ENCODE peak calls at places on chromosomes 4 and X, in nine cellular contexts. H is BE2C, J is fibroblast of the aortic adventitia, F is right atrium auricular region, L is upper lobe of right lung, T is heart left ventricle, I is psoas muscle, U is AG10803, Q is GM10248. M is an unnamed sample.

GRCh38 chr4:103306870-103307345 is 108.8 kb upstream of the CENPE start:
- DNase-seq in F (no peak), U (no peak), Q (no peak), L (no peak), T (peak), I (no peak), J (peak), H (peak), M (no peak)

GRCh38 chr4:186204103-186204559 is 12.8 kb downstream of the CYP4V2 start:
- DNase-seq in T (no peak), H (peak), F (no peak), J (peak), Q (no peak), I (no peak), U (no peak), L (no peak), M (no peak)

GRCh38 chr4:15162465-15163283 is 160.4 kb downstream of the CPEB2 start:
- DNase-seq in J (peak), H (no peak), I (no peak), F (no peak), T (no peak), L (no peak), U (peak), Q (peak), M (peak)

GRCh38 chr4:123555500-123556273 is 159.1 kb downstream of the SPRY1 start:
- DNase-seq in U (peak), I (peak), L (peak), J (peak), F (peak), H (no peak), Q (no peak), T (peak), M (no peak)

GRCh38 chr4:123667496-123667895 is 270.9 kb downstream of the SPRY1 start:
- DNase-seq in F (no peak), U (peak), J (peak), Q (no peak), I (no peak), L (no peak), H (no peak), T (no peak), M (peak)

GRCh38 chr4:113607998-113608397 is 153.5 kb downstream of the CAMK2D start:
- DNase-seq in L (no peak), F (no peak), J (no peak), U (no peak), I (no peak), Q (peak), T (no peak), H (no peak), M (no peak)

GRCh38 chr4:61500883-61501282 is 300.8 kb downstream of the ADGRL3 start:
- DNase-seq in U (no peak), J (peak), T (no peak), L (no peak), I (no peak), H (peak), Q (no peak), F (no peak), M (no peak)

GRCh38 chrX:20270557-20270880 is 3.8 kb upstream of the RPS6KA3 start:
- DNase-seq in F (no peak), J (peak), I (no peak), Q (no peak), H (no peak), U (peak), T (no peak), L (no peak), M (peak)

GRCh38 chr4:660401-660800 is 13.7 kb downstream of the ATP5ME start:
- DNase-seq in L (no peak), T (peak), I (peak), H (no peak), F (no peak), U (no peak), Q (no peak), J (no peak), M (no peak)

GRCh38 chr4:113952452-113953029 is 26.9 kb downstream of the ARSJ start:
- DNase-seq in F (no peak), H (peak), U (peak), I (no peak), L (no peak), T (no peak), J (peak), Q (peak), M (peak)

GRCh38 chrX:136431625-136432024 is 56.1 kb upstream of the BRS3 start:
- DNase-seq in J (no peak), H (no peak), I (no peak), F (no peak), T (no peak), U (no peak), L (no peak), Q (no peak), M (no peak)

GRCh38 chr4:95867919-95868318 is 28.0 kb downstream of the PDHA2 start:
- DNase-seq in I (no peak), J (peak), F (no peak), L (no peak), Q (no peak), T (no peak), U (no peak), H (no peak), M (no peak)

GRCh38 chr4:7299051-7299907 is 106.9 kb downstream of the SORCS2 start:
- DNase-seq in T (peak), J (no peak), U (no peak), L (no peak), F (no peak), Q (no peak), H (no peak), I (no peak), M (no peak)

GRCh38 chr4:77865259-77865658 is 2.6 kb downstream of the MRPL1 start:
- DNase-seq in H (no peak), F (no peak), Q (no peak), J (no peak), T (no peak), U (no peak), I (no peak), L (no peak), M (no peak)

GRCh38 chr4:57734104-57734503 is 623.9 kb upstream of the IGFBP7 start:
- DNase-seq in H (no peak), J (no peak), U (no peak), L (no peak), Q (no peak), T (no peak), I (no peak), F (no peak), M (no peak)

GRCh38 chr4:48571471-48571870 is 81.4 kb downstream of the ZAR1 start:
- DNase-seq in J (no peak), Q (no peak), T (no peak), H (no peak), L (no peak), U (no peak), F (no peak), I (no peak), M (no peak)

GRCh38 chrX:22603060-22603459 is 330.3 kb downstream of the CBLL2 start:
- DNase-seq in F (no peak), L (no peak), Q (no peak), U (no peak), T (no peak), H (no peak), I (peak), J (no peak), M (no peak)

GRCh38 chrX:31506360-31506759 is 434.5 kb upstream of the FTHL17 start:
- DNase-seq in I (no peak), T (no peak), Q (no peak), L (no peak), H (no peak), F (no peak), U (no peak), J (no peak), M (no peak)

GRCh38 chr4:183639291-183639690 is 19.7 kb downstream of the RWDD4 start:
- DNase-seq in J (peak), Q (no peak), H (no peak), I (no peak), F (no peak), L (no peak), T (no peak), U (peak), M (peak)

GRCh38 chrX:106457802-106458201 is 154.0 kb upstream of the RADX start:
- DNase-seq in J (no peak), U (no peak), T (no peak), I (no peak), Q (no peak), F (no peak), H (no peak), L (no peak), M (no peak)

GRCh38 chrX:119015407-119016242 is 41.2 kb downstream of the LONRF3 start:
- DNase-seq in L (peak), T (peak), I (peak), Q (peak), J (peak), H (peak), U (peak), F (peak), M (peak)

GRCh38 chr4:6839579-6839978 is 57.1 kb downstream of the KIAA0232 start:
- DNase-seq in Q (no peak), H (no peak), J (no peak), L (no peak), I (no peak), U (no peak), F (no peak), T (no peak), M (no peak)

GRCh38 chr4:87377816-87378215 is 13.2 kb downstream of the HSD17B11 start:
- DNase-seq in H (no peak), U (no peak), T (no peak), L (no peak), Q (no peak), I (no peak), F (no peak), J (no peak), M (no peak)

GRCh38 chr4:158949094-158949493 is 153.8 kb upstream of the RAPGEF2 start:
- DNase-seq in I (no peak), U (no peak), F (no peak), J (peak), T (no peak), Q (no peak), L (no peak), H (no peak), M (peak)

GRCh38 chrX:10265775-10266174 is 109.0 kb downstream of the CLCN4 start:
- DNase-seq in F (no peak), U (no peak), L (no peak), I (no peak), J (no peak), H (no peak), Q (no peak), T (no peak), M (no peak)

GRCh38 chr4:108355523-108356208 is 186.9 kb upstream of the LEF1 start:
- DNase-seq in T (no peak), U (no peak), Q (no peak), F (no peak), J (no peak), I (no peak), H (peak), L (no peak), M (no peak)

GRCh38 chr4:34412233-34412632 is 1832.1 kb downstream of the ARAP2 start:
- DNase-seq in H (no peak), T (no peak), I (no peak), J (no peak), U (no peak), L (no peak), F (no peak), Q (no peak), M (no peak)

GRCh38 chrX:38638952-38639529 is 77.7 kb downstream of the TSPAN7 start:
- DNase-seq in Q (no peak), T (no peak), H (no peak), J (no peak), U (no peak), L (no peak), F (no peak), I (no peak), M (no peak)

GRCh38 chrX:41481264-41482109 is 34.3 kb downstream of the NYX start:
- DNase-seq in H (peak), J (peak), F (no peak), U (peak), I (no peak), T (no peak), L (no peak), Q (peak), M (no peak)

GRCh38 chrX:134137353-134137752 is 99.6 kb upstream of the CCDC160 start:
- DNase-seq in H (no peak), F (no peak), T (no peak), U (no peak), Q (no peak), J (no peak), L (no peak), I (no peak), M (no peak)

GRCh38 chrX:55135171-55135570 is 46.4 kb downstream of the PAGE2 start:
- DNase-seq in Q (no peak), H (peak), J (peak), F (no peak), T (peak), I (peak), U (peak), L (no peak), M (peak)

GRCh38 chrX:120749141-120749846 is 119.4 kb upstream of the C1GALT1C1 start:
- DNase-seq in J (no peak), T (no peak), U (peak), F (no peak), H (no peak), I (no peak), Q (no peak), L (no peak), M (peak)

GRCh38 chrX:85052207-85052606 is 48.5 kb downstream of the APOOL start:
- DNase-seq in J (peak), F (no peak), U (peak), T (no peak), H (no peak), L (no peak), I (no peak), Q (no peak), M (peak)

GRCh38 chrX:11437642-11438379 is 144.6 kb downstream of the AMELX start:
- DNase-seq in F (peak), J (peak), T (no peak), U (peak), Q (no peak), L (peak), H (no peak), I (peak), M (peak)

GRCh38 chr4:155005395-155006087 is 202.9 kb upstream of the NPY2R start:
- DNase-seq in J (peak), T (no peak), U (peak), H (no peak), F (no peak), I (no peak), Q (no peak), L (no peak), M (no peak)

GRCh38 chrX:16300831-16301230 is 133.6 kb downstream of the MAGEB17 start:
- DNase-seq in F (no peak), I (no peak), H (no peak), L (no peak), J (no peak), U (no peak), Q (no peak), T (no peak), M (no peak)

GRCh38 chr4:101114936-101115372 is 232.4 kb downstream of the PPP3CA start:
- DNase-seq in I (no peak), U (peak), L (no peak), F (no peak), T (no peak), J (peak), H (no peak), Q (no peak), M (peak)

GRCh38 chr4:118942465-118942864 is 53.8 kb downstream of the SYNPO2 start:
- DNase-seq in F (no peak), Q (no peak), U (peak), T (no peak), H (peak), J (no peak), I (no peak), L (no peak), M (peak)

GRCh38 chrX:123859409-123859827 is 435 bp upstream of the XIAP start:
- DNase-seq in U (no peak), H (no peak), J (no peak), I (no peak), Q (no peak), F (no peak), T (no peak), L (no peak), M (no peak)

GRCh38 chr4:79294064-79294463 is 31.8 kb downstream of the NAA11 start:
- DNase-seq in F (no peak), T (no peak), J (no peak), L (no peak), H (no peak), U (no peak), Q (no peak), I (no peak), M (no peak)

GRCh38 chr4:31548823-31549222 is 828.7 kb downstream of the PCDH7 start:
- DNase-seq in U (no peak), F (no peak), T (no peak), Q (no peak), L (no peak), J (peak), H (no peak), I (no peak), M (no peak)
- TF ChIP-seq CTCF in U (no peak), F (no peak), T (no peak), Q (no peak), L (no peak), J (no peak), H (no peak), I (no peak), M (no peak)

GRCh38 chr4:25029479-25030282 is 1.1 kb downstream of the LGI2 start:
- DNase-seq in U (no peak), L (no peak), T (no peak), I (no peak), J (no peak), H (no peak), F (no peak), Q (no peak), M (no peak)

GRCh38 chr4:25030283-25031076 is at the start of gene LGI2:
- DNase-seq in H (peak), U (no peak), J (no peak), F (no peak), I (no peak), T (peak), L (peak), Q (peak), M (no peak)

GRCh38 chr4:25032126-25032525 is 1.4 kb upstream of the LGI2 start:
- DNase-seq in U (peak), F (no peak), J (peak), Q (no peak), H (no peak), L (no peak), I (no peak), T (no peak), M (no peak)

DNA sequence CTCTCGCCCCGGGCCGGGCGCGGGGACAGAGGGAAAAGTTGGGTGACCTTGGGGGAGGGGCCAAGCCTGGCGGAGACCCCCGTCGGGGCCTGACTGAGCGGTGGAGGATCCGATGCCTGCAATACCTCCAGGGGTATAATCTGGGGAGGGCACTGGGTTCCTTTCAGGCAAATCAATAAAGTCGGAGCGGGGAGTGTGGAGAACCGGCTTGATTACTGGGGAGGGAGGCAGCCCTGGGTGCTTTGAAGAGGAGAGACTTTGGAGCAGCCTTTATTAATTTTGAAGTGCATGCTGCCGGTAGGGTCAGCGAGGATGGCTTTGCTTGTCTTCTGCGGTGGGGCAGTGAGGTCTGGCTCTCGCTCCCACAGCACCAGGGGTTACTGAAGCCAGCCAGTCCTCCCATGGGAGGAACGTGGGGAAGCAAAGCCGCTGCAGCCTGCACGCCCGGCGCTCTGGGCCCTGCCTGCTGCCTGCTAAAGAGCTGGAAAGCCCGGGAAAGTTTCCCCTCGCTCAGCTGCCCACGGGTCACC is 396 bp upstream of the LGI2 start:
- DNase-seq in H (peak), F (no peak), T (no peak), U (peak), Q (peak), L (no peak), I (no peak), J (peak), M (no peak)
- TF ChIP-seq CTCF in H (no peak), F (no peak), T (no peak), U (no peak), Q (no peak), L (no peak), I (no peak), J (no peak), M (no peak)

GRCh38 chrX:8868906-8869305 is 67.7 kb upstream of the FAM9A start:
- DNase-seq in H (no peak), I (no peak), F (no peak), L (no peak), T (no peak), J (peak), U (peak), Q (no peak), M (peak)
- TF ChIP-seq CTCF in H (no peak), I (no peak), F (peak), L (no peak), T (peak), J (no peak), U (peak), Q (no peak), M (peak)

GRCh38 chrX:111728096-111728495 is 47.1 kb downstream of the ALG13 start:
- DNase-seq in T (no peak), Q (no peak), H (no peak), I (no peak), J (no peak), L (no peak), U (peak), F (no peak), M (peak)
- TF ChIP-seq CTCF in T (no peak), Q (no peak), H (no peak), I (no peak), J (no peak), L (no peak), U (no peak), F (no peak), M (no peak)

DNA sequence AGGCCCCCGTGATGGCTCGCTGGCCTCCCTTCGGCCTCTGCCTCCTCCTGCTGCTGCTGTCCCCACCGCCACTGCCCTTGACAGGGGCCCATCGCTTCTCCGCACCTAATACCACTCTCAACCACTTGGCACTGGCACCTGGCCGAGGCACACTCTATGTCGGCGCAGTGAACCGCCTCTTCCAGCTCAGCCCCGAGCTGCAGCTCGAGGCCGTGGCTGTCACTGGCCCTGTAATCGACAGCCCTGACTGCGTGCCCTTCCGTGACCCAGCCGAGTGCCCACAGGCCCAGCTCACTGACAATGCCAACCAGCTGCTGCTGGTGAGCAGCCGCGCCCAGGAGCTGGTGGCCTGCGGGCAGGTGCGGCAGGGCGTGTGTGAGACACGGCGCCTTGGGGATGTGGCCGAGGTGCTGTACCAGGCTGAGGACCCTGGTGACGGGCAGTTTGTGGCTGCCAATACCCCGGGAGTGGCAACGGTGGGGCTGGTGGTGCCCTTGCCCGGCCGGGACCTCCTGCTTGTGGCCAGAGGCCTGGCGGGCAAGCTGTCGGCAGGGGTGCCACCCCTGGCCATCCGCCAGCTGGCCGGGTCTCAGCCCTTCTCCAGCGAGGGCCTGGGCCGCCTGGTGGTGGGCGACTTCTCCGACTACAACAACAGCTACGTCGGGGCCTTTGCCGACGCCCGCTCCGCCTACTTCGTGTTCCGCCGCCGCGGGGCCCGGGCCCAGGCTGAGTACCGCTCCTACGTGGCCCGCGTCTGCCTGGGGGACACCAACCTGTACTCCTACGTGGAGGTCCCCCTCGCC is 3.0 kb downstream of the PLXNB3 start:
- DNase-seq in J (no peak), T (no peak), H (peak), Q (no peak), L (peak), U (no peak), F (no peak), I (peak), M (no peak)
- TF ChIP-seq CTCF in J (no peak), T (no peak), H (no peak), Q (no peak), L (no peak), U (no peak), F (no peak), I (no peak), M (no peak)

GRCh38 chr4:41963105-41963504 is 18.5 kb upstream of the DCAF4L1 start:
- DNase-seq in I (no peak), H (no peak), J (peak), F (no peak), U (peak), T (no peak), Q (no peak), L (no peak), M (peak)

DNA sequence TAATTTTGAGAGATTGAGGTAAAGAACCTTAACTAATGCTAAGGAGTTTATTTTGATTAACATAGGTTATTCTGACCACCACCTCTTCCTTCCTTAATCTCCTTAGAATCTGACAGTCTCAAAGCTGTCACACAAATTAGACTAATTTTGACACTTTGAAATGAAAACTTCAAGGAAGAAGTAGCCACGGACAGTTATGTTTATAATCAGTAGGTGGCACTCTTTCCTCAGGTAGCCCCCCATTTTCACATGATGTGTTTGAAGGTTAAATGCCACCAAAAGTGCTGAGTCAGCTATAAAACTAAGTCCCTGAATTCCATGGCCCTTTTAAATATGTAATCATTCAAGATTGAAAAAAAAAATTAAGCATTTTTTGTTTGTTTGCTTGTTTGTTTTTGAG is 22.4 kb downstream of the TMEM33 start:
- DNase-seq in F (no peak), H (no peak), J (no peak), Q (peak), L (no peak), U (no peak), I (no peak), T (no peak), M (no peak)
- TF ChIP-seq CTCF in F (peak), H (peak), J (no peak), Q (peak), L (peak), U (peak), I (peak), T (peak), M (peak)